ENCODE peak calls at places on chromosome 21, in ten cellular contexts. F is spleen, Y is stomach, A is upper lobe of left lung, Z is breast epithelium, H is endothelial cell of umbilical vein, G is sigmoid colon, N is HCT116, P is K562, T is suprapubic skin. J is an unnamed sample.

GRCh38 chr21:43819511-43820405 is 30.4 kb downstream of the RRP1 start:
- DNase-seq in F (peak; percentile 51), Y (no peak), A (peak; percentile 46), Z (no peak), H (no peak), G (peak; percentile 61), N (no peak), P (no peak), T (peak; percentile 39), J (no peak)

GRCh38 chr21:19326581-19327319 is 923.2 kb upstream of the TMPRSS15 start:
- DNase-seq in F (no peak), Y (no peak), A (no peak), Z (no peak), H (no peak), G (no peak), N (no peak), P (no peak), T (no peak), J (no peak)

GRCh38 chr21:37758997-37759396 is 157.3 kb downstream of the KCNJ6 start:
- DNase-seq in F (no peak), Y (peak; percentile 51), A (no peak), Z (no peak), H (peak; percentile 6), G (no peak), N (no peak), P (peak; percentile 65), T (no peak), J (peak; percentile 42)

GRCh38 chr21:27152996-27153395 is 186.1 kb upstream of the ADAMTS5 start:
- DNase-seq in F (no peak), Y (no peak), A (no peak), Z (no peak), H (no peak), G (no peak), N (no peak), P (no peak), T (no peak), J (no peak)

GRCh38 chr21:36491191-36491916 is 11.4 kb upstream of the CLDN14 start:
- DNase-seq in F (no peak), Y (no peak), A (no peak), Z (no peak), H (no peak), G (no peak), N (no peak), P (no peak), T (no peak), J (peak; percentile 38)

GRCh38 chr21:35423694-35424093 is 374.6 kb upstream of the RUNX1 start:
- DNase-seq in F (no peak), Y (no peak), A (no peak), Z (no peak), H (peak; percentile 11), G (no peak), N (no peak), P (no peak), T (no peak), J (no peak)

GRCh38 chr21:42844411-42845113 is 34.8 kb downstream of the WDR4 start:
- DNase-seq in F (peak; percentile 70), Y (peak; percentile 82), A (peak; percentile 56), Z (peak; percentile 62), H (no peak), G (peak; percentile 82), N (no peak), P (no peak), T (peak; percentile 47), J (no peak)

GRCh38 chr21:39016740-39017315 is 166.4 kb downstream of the PSMG1 start:
- DNase-seq in F (peak; percentile 85), Y (no peak), A (no peak), Z (no peak), H (no peak), G (no peak), N (no peak), P (no peak), T (no peak), J (peak; percentile 35)

GRCh38 chr21:27346041-27346448 is 379.2 kb upstream of the ADAMTS5 start:
- DNase-seq in F (no peak), Y (no peak), A (no peak), Z (no peak), H (no peak), G (no peak), N (no peak), P (no peak), T (no peak), J (no peak)

DNA sequence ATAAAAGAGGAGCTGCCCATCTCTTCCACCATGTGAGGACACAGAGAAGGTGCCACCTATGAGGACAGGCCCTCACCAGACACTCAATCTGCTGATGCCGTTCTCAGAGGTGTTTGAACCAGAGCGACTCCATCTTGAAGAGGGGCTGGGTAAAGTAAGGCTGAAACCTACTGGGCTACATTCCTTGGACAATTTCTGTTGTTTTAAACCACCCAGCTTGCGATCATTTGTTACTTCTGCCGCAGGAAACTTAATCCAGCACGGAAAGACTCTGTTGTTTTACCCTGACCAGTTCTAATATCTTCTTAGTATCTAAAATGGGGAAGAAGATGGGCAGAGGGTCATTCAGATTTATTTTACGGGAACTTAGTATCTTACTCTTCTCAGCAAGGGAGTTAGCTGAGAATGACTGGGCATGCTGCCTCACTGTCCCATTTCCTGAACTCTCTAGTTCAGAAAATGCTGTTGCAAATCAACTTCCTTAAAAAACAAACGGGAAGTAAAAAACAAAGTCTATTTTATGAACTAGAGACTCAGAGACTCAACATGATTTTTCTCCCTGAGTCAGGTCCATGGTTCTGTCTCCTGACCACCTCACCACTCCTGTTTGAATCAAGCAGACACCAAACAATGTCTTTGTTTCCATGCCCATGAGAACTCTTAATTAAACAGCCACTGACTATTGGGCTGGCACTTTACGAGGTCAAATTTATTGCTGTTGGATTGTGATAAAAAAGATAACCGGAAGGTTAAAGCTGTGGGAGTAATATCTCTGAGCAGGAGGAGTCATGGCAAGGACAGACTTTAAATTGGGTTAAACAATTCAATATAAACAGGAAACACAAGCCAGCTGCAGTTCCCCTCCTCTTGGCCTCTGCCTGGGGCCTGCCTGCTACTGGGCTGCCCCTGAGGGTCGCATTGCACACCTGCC is 23.8 kb upstream of the IFNAR1 start:
- DNase-seq in F (peak; percentile 85), Y (no peak), A (no peak), Z (no peak), H (peak; percentile 66), G (no peak), N (no peak), P (peak; percentile 30), T (no peak), J (no peak)
- TF ChIP-seq POLR2A in F (no peak), Y (no peak), A (no peak), Z (no peak), H (no peak), G (no peak), N (no peak), P (no peak), T (no peak), J (no peak)

DNA sequence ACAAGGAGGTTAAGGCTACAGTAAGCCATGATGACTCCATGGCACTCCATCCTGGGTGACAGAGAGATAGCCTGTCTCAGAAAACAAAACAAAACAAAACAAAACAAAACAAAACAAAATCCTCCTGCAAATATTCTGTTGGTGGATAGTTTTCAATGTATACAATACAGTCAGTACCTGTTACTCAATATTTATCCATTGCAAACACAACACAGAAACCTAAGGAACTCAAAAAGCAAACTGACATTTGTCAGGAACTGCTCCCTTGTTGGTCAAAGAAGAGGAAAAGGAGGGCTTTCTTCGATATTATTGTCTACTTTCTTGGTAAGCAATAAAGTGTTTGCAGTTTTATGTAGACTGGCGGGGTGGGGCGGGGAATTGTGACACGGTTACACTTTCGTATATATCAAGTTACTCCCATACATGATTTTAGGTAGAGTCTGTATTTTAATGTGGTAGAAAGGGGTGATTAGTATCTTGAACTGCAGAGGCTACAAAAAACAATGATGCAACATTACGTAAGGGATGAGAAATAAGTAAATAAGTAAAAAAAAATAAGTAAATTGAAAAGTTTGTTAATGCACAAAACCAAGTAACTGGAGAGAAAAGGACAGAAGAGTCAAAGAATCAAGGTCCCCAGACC is 31.8 kb downstream of the APP start:
- DNase-seq in F (no peak), Y (no peak), A (no peak), Z (no peak), H (no peak), G (no peak), N (no peak), P (no peak), T (no peak), J (peak; percentile 36)
- TF ChIP-seq POLR2AphosphoS5 in F (no peak), Y (no peak), A (no peak), Z (no peak), H (no peak), G (no peak), N (no peak), P (no peak), T (no peak), J (no peak)

GRCh38 chr21:45293214-45293725 is 5.6 kb upstream of the POFUT2 start:
- DNase-seq in F (no peak), Y (peak; percentile 22), A (no peak), Z (peak; percentile 15), H (no peak), G (peak; percentile 79), N (no peak), P (no peak), T (peak; percentile 73), J (no peak)

GRCh38 chr21:45293726-45294401 is 6.2 kb upstream of the POFUT2 start:
- DNase-seq in F (peak; percentile 77), Y (peak; percentile 24), A (peak; percentile 73), Z (peak; percentile 16), H (no peak), G (peak; percentile 82), N (no peak), P (no peak), T (peak; percentile 67), J (no peak)

GRCh38 chr21:45295576-45296365 is 8.1 kb upstream of the POFUT2 start:
- DNase-seq in F (no peak), Y (peak; percentile 20), A (no peak), Z (peak; percentile 13), H (no peak), G (peak; percentile 90), N (no peak), P (no peak), T (peak; percentile 43), J (peak; percentile 26)

GRCh38 chr21:45296638-45297037 is 8.9 kb upstream of the POFUT2 start:
- DNase-seq in F (no peak), Y (no peak), A (no peak), Z (no peak), H (no peak), G (peak; percentile 40), N (no peak), P (no peak), T (no peak), J (peak; percentile 3)

GRCh38 chr21:45294509-45295291 is 7.0 kb upstream of the POFUT2 start:
- DNase-seq in F (peak; percentile 84), Y (peak; percentile 54), A (peak; percentile 88), Z (peak; percentile 53), H (peak; percentile 98), G (peak; percentile 99), N (no peak), P (no peak), T (peak; percentile 83), J (peak; percentile 78)
- H3K4me3 ChIP-seq in F (no peak overlapping the region), Y (no peak overlapping the region), A (no peak overlapping the region), Z (no peak overlapping the region), H (no peak overlapping the region), G (no peak overlapping the region), N (no peak overlapping the region), P (no peak overlapping the region), T (no peak overlapping the region), J (no peak overlapping the region)

DNA sequence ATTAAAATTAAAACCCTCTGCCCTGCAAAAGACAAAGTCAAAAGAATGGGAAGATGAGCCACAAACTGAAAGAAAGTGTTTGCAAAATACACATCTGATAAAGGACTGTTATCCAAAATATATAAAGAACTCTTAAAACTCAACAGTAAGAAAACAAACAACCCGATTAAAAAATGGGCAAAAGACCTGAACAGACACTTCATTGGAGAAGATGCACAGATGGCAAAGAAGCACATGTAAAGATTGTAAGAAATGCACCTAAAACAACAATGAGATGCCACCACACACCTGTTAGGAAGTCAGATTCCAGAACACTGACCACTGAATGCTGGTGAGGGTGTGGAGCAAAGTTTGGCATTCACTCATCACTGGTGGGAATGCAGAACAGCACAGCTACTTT is 24.6 kb upstream of the POFUT2 start:
- DNase-seq in F (no peak), Y (no peak), A (no peak), Z (no peak), H (no peak), G (no peak), N (no peak), P (no peak), T (no peak), J (no peak)
- TF ChIP-seq POLR2A in F (no peak), Y (no peak), A (no peak), Z (no peak), H (no peak), G (no peak), N (no peak), P (no peak), T (no peak), J (no peak)